ENCODE peak calls at places on chromosomes 3 and 15, in five cellular contexts. Z is NCI-H748 treated with DMSO at 0.1 percent for 48 hours; G is stimulated activated naive CD8-positive, alpha-beta T cell treated with anti-CD3 and anti-CD28 coated beads, Interleukin-15, amount 100 ng/mL, for 72 hours; W is neural crest cell; F is CD8-positive, alpha-beta memory T cell. M is an unnamed sample.

GRCh38 chr3:143433787-143434378 is 314.3 kb downstream of the CHST2 start:
- DNase-seq in W (no peak), F (no peak), G (peak), Z (no peak), M (peak)

GRCh38 chr3:134636406-134636805 is 14.4 kb downstream of the KY start:
- DNase-seq in F (no peak), G (no peak), W (no peak), Z (no peak), M (no peak)

GRCh38 chr3:27714692-27715453 is 7.2 kb downstream of the EOMES start:
- DNase-seq in W (no peak), Z (no peak), G (no peak), F (no peak), M (peak)

GRCh38 chr3:9028134-9028533 is 64.9 kb upstream of the RAD18 start:
- DNase-seq in F (no peak), Z (no peak), G (no peak), W (no peak), M (no peak)

GRCh38 chr15:100216177-100216576 is 125.6 kb downstream of the ADAMTS17 start:
- DNase-seq in W (no peak), Z (no peak), F (no peak), G (no peak), M (no peak)

GRCh38 chr3:168884353-168884903 is 779.1 kb downstream of the MECOM start:
- DNase-seq in G (no peak), F (no peak), Z (no peak), W (no peak), M (no peak)

GRCh38 chr3:36166477-36166876 is 213.8 kb upstream of the STAC start:
- DNase-seq in G (no peak), F (no peak), Z (no peak), W (no peak), M (no peak)

GRCh38 chr3:127671523-127672428 is 976 bp upstream of the ABTB1 start:
- DNase-seq in W (no peak), Z (no peak), F (peak), G (peak), M (peak)

GRCh38 chr15:76217029-76217866 is 94.0 kb downstream of the ETFA start:
- DNase-seq in G (no peak), Z (no peak), W (no peak), F (no peak), M (no peak)

GRCh38 chr3:54040476-54040875 is 81.9 kb upstream of the CACNA2D3 start:
- DNase-seq in W (no peak), F (no peak), G (no peak), Z (no peak), M (peak)

GRCh38 chr15:70284438-70285214 is 186.9 kb upstream of the TLE3 start:
- DNase-seq in G (no peak), F (no peak), W (no peak), Z (no peak), M (no peak)

GRCh38 chr15:91302588-91303439 is 202.8 kb downstream of the SV2B start:
- DNase-seq in F (peak), Z (peak), W (peak), G (no peak), M (peak)

GRCh38 chr3:9111349-9112265 is 137.8 kb downstream of the SRGAP3 start:
- DNase-seq in F (no peak), G (no peak), W (no peak), Z (no peak), M (no peak)

GRCh38 chr3:195790891-195791290 is 20.8 kb downstream of the MUC4 start:
- DNase-seq in F (no peak), G (no peak), Z (no peak), W (no peak), M (no peak)

GRCh38 chr3:152282813-152283212 is 14.1 kb downstream of the MBNL1 start:
- DNase-seq in G (no peak), Z (no peak), W (no peak), F (no peak), M (no peak)

GRCh38 chr15:44308415-44308814 is 19.9 kb downstream of the GOLM2 start:
- DNase-seq in W (no peak), G (peak), F (no peak), Z (no peak), M (no peak)

GRCh38 chr3:116102037-116102436 is 343.2 kb downstream of the LSAMP start:
- DNase-seq in Z (no peak), F (no peak), G (no peak), W (no peak), M (no peak)

GRCh38 chr3:156691920-156692319 is 17.5 kb downstream of the TIPARP start:
- DNase-seq in W (no peak), G (no peak), Z (no peak), F (no peak), M (no peak)

M was measured in neural progenitor cell.